ENCODE peak calls at places on chromosomes 12 and 14, in seven cellular contexts. Y, O, M, D, K, T and C are unnamed samples.

GRCh38 chr12:50211392-50212070 is 44.4 kb upstream of the CERS5 start:
- DNase-seq in K (peak; percentile 70), T (no peak), M (no peak), Y (no peak), D (no peak), O (no peak), C (no peak)

GRCh38 chr14:69694730-69695663 is 71.9 kb upstream of the SRSF5 start:
- DNase-seq in M (peak; percentile 79), Y (no peak), O (no peak), D (no peak), T (no peak), K (peak; percentile 71), C (no peak)

GRCh38 chr12:60162988-60163720 is 567.3 kb downstream of the SLC16A7 start:
- DNase-seq in M (no peak), T (no peak), K (no peak), D (no peak), Y (no peak), O (no peak), C (no peak)

GRCh38 chr12:115598827-115599226 is 678.7 kb downstream of the MED13L start:
- DNase-seq in T (no peak), O (no peak), Y (no peak), D (no peak), K (no peak), M (no peak), C (no peak)

GRCh38 chr12:65334534-65334933 is 56.1 kb downstream of the MSRB3 start:
- DNase-seq in M (peak; percentile 26), Y (no peak), D (no peak), K (no peak), T (no peak), O (no peak), C (no peak)

GRCh38 chr14:104882325-104882973 is 17.4 kb downstream of the CEP170B start:
- DNase-seq in O (peak; percentile 78), K (no peak), D (no peak), Y (peak; percentile 81), M (peak; percentile 76), T (no peak), C (peak; percentile 40)

GRCh38 chr12:71655495-71655894 is 8.2 kb downstream of the ZFC3H1 start:
- DNase-seq in K (no peak), Y (no peak), O (no peak), T (no peak), D (no peak), M (no peak), C (no peak)

GRCh38 chr12:74499192-74499591 is 38.4 kb upstream of the ATXN7L3B start:
- DNase-seq in K (no peak), M (no peak), T (no peak), D (no peak), Y (no peak), O (no peak), C (no peak)

GRCh38 chr12:171743-172705 is 41.9 kb downstream of the SLC6A12 start:
- DNase-seq in Y (no peak), M (no peak), T (no peak), D (no peak), O (no peak), K (no peak), C (no peak)

GRCh38 chr14:106129274-106129673 is 602.9 kb downstream of the TMEM121 start:
- DNase-seq in M (no peak), D (peak; percentile 38), O (peak; percentile 9), T (no peak), K (no peak), Y (no peak), C (no peak)

GRCh38 chr14:21087294-21088091 is 11.0 kb downstream of the ZNF219 start:
- DNase-seq in M (peak; percentile 67), D (peak; percentile 92), T (peak; percentile 79), O (no peak), K (peak; percentile 85), Y (no peak), C (no peak)

GRCh38 chr12:47082963-47083621 is 3.3 kb upstream of the AMIGO2 start:
- DNase-seq in M (peak; percentile 92), D (no peak), K (no peak), Y (peak; percentile 93), O (no peak), T (no peak), C (no peak)

GRCh38 chr12:78407722-78408121 is 456.9 kb upstream of the SYT1 start:
- DNase-seq in M (no peak), T (no peak), O (no peak), D (no peak), Y (no peak), K (no peak), C (no peak)

GRCh38 chr12:52019123-52019770 is 12.5 kb downstream of the TAMALIN start:
- DNase-seq in D (no peak), K (no peak), M (no peak), Y (no peak), T (no peak), O (no peak), C (peak; percentile 72)

GRCh38 chr12:49959570-49960473 is 1.9 kb upstream of the AQP5 start:
- DNase-seq in K (peak; percentile 88), M (peak; percentile 58), T (no peak), O (peak; percentile 52), Y (peak; percentile 88), D (no peak), C (peak; percentile 30)

GRCh38 chr12:123723011-123723410 is 10.9 kb downstream of the ATP6V0A2 start:
- DNase-seq in T (no peak), D (no peak), O (no peak), M (no peak), Y (no peak), K (no peak), C (no peak)

GRCh38 chr14:93201155-93201704 is 5.6 kb downstream of the GON7 start:
- DNase-seq in D (no peak), Y (no peak), M (no peak), O (no peak), T (no peak), K (no peak), C (no peak)

GRCh38 chr14:102774391-102775153 is 2.7 kb upstream of the TRAF3 start:
- DNase-seq in Y (peak; percentile 70), D (peak; percentile 78), T (peak; percentile 46), O (peak; percentile 75), M (peak; percentile 63), K (peak; percentile 69), C (no peak)

GRCh38 chr14:49997991-49998390 is 105.1 kb downstream of the ARF6 start:
- DNase-seq in D (no peak), Y (no peak), O (no peak), K (no peak), T (no peak), M (no peak), C (no peak)

GRCh38 chr12:112115259-112116045 is 6.9 kb upstream of the NAA25 start:
- DNase-seq in T (no peak), D (no peak), O (no peak), Y (no peak), K (no peak), M (no peak), C (no peak)

GRCh38 chr14:23071975-23072539 is 14.7 kb upstream of the CDH24 start:
- DNase-seq in K (no peak), M (peak; percentile 64), Y (peak; percentile 71), T (no peak), O (peak; percentile 54), D (no peak), C (no peak)
- H3K36me3 ChIP-seq in K (peaks cover 33% of the 10 kb centered on the region), M (peaks cover 25% of the 10 kb centered on the region), Y (peaks cover 17% of the 10 kb centered on the region), T (peaks cover 55% of the 10 kb centered on the region), O (peaks cover 58% of the 10 kb centered on the region), D (peaks cover 36% of the 10 kb centered on the region), C (peaks cover 42% of the 10 kb centered on the region)

GRCh38 chr12:62552906-62553556 is 86.4 kb downstream of the MON2 start:
- DNase-seq in T (no peak), O (no peak), D (no peak), M (no peak), K (no peak), Y (no peak), C (no peak)
- H3K36me3 ChIP-seq in T (peaks cover 25% of the 10 kb centered on the region), O (peaks cover 18% of the 10 kb centered on the region), D (peaks cover 10% of the 10 kb centered on the region), M (peaks cover 20% of the 10 kb centered on the region), K (peaks cover 4% of the 10 kb centered on the region), Y (peaks cover 3% of the 10 kb centered on the region), C (no peaks in the 10 kb centered on the region)

GRCh38 chr12:98679611-98680005 is 34.5 kb downstream of the APAF1 start:
- DNase-seq in Y (no peak), M (no peak), K (no peak), D (no peak), T (no peak), O (no peak), C (no peak)
- H3K36me3 ChIP-seq in Y (no peaks in the 10 kb centered on the region), M (peaks cover 22% of the 10 kb centered on the region), K (peaks cover 19% of the 10 kb centered on the region), D (peaks cover 19% of the 10 kb centered on the region), T (peaks cover 50% of the 10 kb centered on the region), O (peaks cover 41% of the 10 kb centered on the region), C (peaks cover 42% of the 10 kb centered on the region)

DNA sequence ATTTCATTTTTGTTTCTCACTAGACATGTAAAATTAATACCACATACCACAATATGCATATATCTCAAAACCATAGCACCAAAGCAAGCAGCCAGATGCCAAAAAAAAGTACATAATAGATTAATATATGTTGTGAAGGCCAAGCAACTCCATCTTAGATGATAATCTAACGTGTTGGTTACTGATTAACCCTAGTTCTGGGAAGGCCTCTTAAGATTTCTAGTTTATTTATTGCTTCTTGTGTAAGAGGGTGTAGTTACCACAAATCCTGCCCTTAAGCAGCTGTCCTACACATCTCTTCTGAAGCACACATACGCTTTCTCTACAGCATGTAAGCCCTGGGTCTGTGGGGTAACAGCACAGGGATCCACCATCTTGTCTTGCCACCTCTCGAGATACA is 236.7 kb upstream of the AVPR1A start:
- DNase-seq in O (no peak), Y (no peak), K (no peak), M (no peak), D (no peak), T (no peak), C (no peak)
- H3K36me3 ChIP-seq in O (no peaks in the 10 kb centered on the region), Y (no peaks in the 10 kb centered on the region), K (no peaks in the 10 kb centered on the region), M (no peaks in the 10 kb centered on the region), D (no peaks in the 10 kb centered on the region), T (no peaks in the 10 kb centered on the region), C (no peaks in the 10 kb centered on the region)

GRCh38 chr14:99511421-99512109 is 30.4 kb downstream of the CCNK start:
- DNase-seq in M (no peak), T (no peak), D (no peak), O (peak; percentile 51), K (no peak), Y (no peak), C (no peak)
- H3K36me3 ChIP-seq in M (peaks cover 7% of the 10 kb centered on the region), T (peaks cover 55% of the 10 kb centered on the region), D (peaks cover 26% of the 10 kb centered on the region), O (peaks cover 49% of the 10 kb centered on the region), K (peaks cover 8% of the 10 kb centered on the region), Y (no peaks in the 10 kb centered on the region), C (peaks cover 16% of the 10 kb centered on the region)

GRCh38 chr14:97319691-97320090 is 522.5 kb downstream of the VRK1 start:
- DNase-seq in M (no peak), O (no peak), D (no peak), T (no peak), K (no peak), Y (no peak), C (no peak)
- H3K36me3 ChIP-seq in M (no peaks in the 10 kb centered on the region), O (no peaks in the 10 kb centered on the region), D (no peaks in the 10 kb centered on the region), T (no peaks in the 10 kb centered on the region), K (no peaks in the 10 kb centered on the region), Y (no peaks in the 10 kb centered on the region), C (no peaks in the 10 kb centered on the region)